ENCODE peak calls at places on chromosomes 2 and 18, in seven cellular contexts. P, D, E, H, C, I and O are unnamed samples.

GRCh38 chr2:96747061-96747460 is 7.2 kb upstream of the LMAN2L start:
- DNase-seq in P (no peak), D (no peak), E (no peak), H (no peak), C (no peak), I (no peak), O (no peak)

GRCh38 chr2:60413069-60413818 is 140.2 kb downstream of the BCL11A start:
- DNase-seq in P (no peak), D (no peak), E (no peak), H (no peak), C (no peak), I (no peak), O (no peak)

GRCh38 chr18:58135806-58136331 is 91.8 kb downstream of the NEDD4L start:
- DNase-seq in P (peak; percentile 88), D (no peak), E (peak; percentile 57), H (peak; percentile 62), C (peak; percentile 31), I (peak; percentile 41), O (no peak)

GRCh38 chr18:72768681-72769229 is 99.0 kb downstream of the NETO1 start:
- DNase-seq in P (peak; percentile 49), D (no peak), E (no peak), H (no peak), C (no peak), I (no peak), O (no peak)

GRCh38 chr2:207475546-207475945 is 54.2 kb upstream of the CREB1 start:
- DNase-seq in P (no peak), D (no peak), E (no peak), H (no peak), C (no peak), I (no peak), O (no peak)

GRCh38 chr2:68225119-68225632 is 27.2 kb downstream of the PPP3R1 start:
- DNase-seq in P (peak; percentile 67), D (no peak), E (no peak), H (peak; percentile 32), C (peak; percentile 32), I (no peak), O (no peak)

GRCh38 chr2:203751886-203752285 is 45.4 kb downstream of the CD28 start:
- DNase-seq in P (no peak), D (no peak), E (no peak), H (no peak), C (no peak), I (no peak), O (no peak)

GRCh38 chr2:27408601-27409320 is 630 bp downstream of the PPM1G start:
- DNase-seq in P (no peak), D (no peak), E (no peak), H (no peak), C (no peak), I (peak; percentile 20), O (peak; percentile 35)

GRCh38 chr2:102424754-102425153 is 1.8 kb downstream of the IL18RAP start:
- DNase-seq in P (no peak), D (no peak), E (no peak), H (no peak), C (no peak), I (no peak), O (no peak)

GRCh38 chr2:137252934-137253333 is 487.6 kb downstream of the THSD7B start:
- DNase-seq in P (no peak), D (no peak), E (no peak), H (no peak), C (no peak), I (no peak), O (no peak)

GRCh38 chr2:69436594-69436936 is 670 bp downstream of the NFU1 start:
- DNase-seq in P (no peak), D (no peak), E (no peak), H (no peak), C (no peak), I (no peak), O (no peak)

GRCh38 chr2:235041918-235042575 is 90.2 kb downstream of the SH3BP4 start:
- DNase-seq in P (no peak), D (no peak), E (no peak), H (no peak), C (no peak), I (no peak), O (no peak)

GRCh38 chr18:48099481-48100167 is 169.2 kb upstream of the SMAD2 start:
- DNase-seq in P (no peak), D (no peak), E (peak; percentile 71), H (no peak), C (no peak), I (no peak), O (no peak)

GRCh38 chr2:73101626-73102256 is 11.0 kb downstream of the RAB11FIP5 start:
- DNase-seq in P (peak; percentile 54), D (no peak), E (no peak), H (no peak), C (no peak), I (no peak), O (no peak)

GRCh38 chr2:191710411-191710900 is 32.5 kb downstream of the NABP1 start:
- DNase-seq in P (no peak), D (no peak), E (no peak), H (no peak), C (no peak), I (no peak), O (no peak)

GRCh38 chr2:168663993-168664392 is 138.4 kb upstream of the NOSTRIN start:
- DNase-seq in P (no peak), D (no peak), E (no peak), H (no peak), C (no peak), I (no peak), O (no peak)

GRCh38 chr18:34493566-34494358 is 216.3 kb upstream of the DTNA start:
- DNase-seq in P (peak; percentile 81), D (peak; percentile 70), E (no peak), H (no peak), C (no peak), I (no peak), O (no peak)

GRCh38 chr2:201797175-201797840 is 9.0 kb upstream of the CDK15 start:
- DNase-seq in P (no peak), D (no peak), E (no peak), H (no peak), C (no peak), I (no peak), O (no peak)

GRCh38 chr2:112006076-112006410 is 49.0 kb upstream of the TMEM87B start:
- DNase-seq in P (no peak), D (no peak), E (no peak), H (no peak), C (no peak), I (no peak), O (no peak)

GRCh38 chr18:59612461-59612860 is 84.8 kb downstream of the CCBE1 start:
- DNase-seq in P (no peak), D (no peak), E (peak; percentile 33), H (no peak), C (peak; percentile 41), I (no peak), O (no peak)

GRCh38 chr2:10303634-10304378 is 1.1 kb downstream of the HPCAL1 start:
- DNase-seq in P (peak; percentile 79), D (peak; percentile 69), E (peak; percentile 54), H (peak; percentile 58), C (no peak), I (peak; percentile 52), O (peak; percentile 75)

GRCh38 chr2:219118504-219118903 is 42.1 kb downstream of the NHEJ1 start:
- DNase-seq in P (no peak), D (no peak), E (no peak), H (no peak), C (no peak), I (no peak), O (peak; percentile 77)

GRCh38 chr2:20946494-20946893 is 97.4 kb downstream of the APOB start:
- DNase-seq in P (no peak), D (no peak), E (no peak), H (no peak), C (no peak), I (no peak), O (no peak)

GRCh38 chr2:224545884-224546644 is 39.1 kb downstream of the CUL3 start:
- DNase-seq in P (no peak), D (no peak), E (no peak), H (no peak), C (no peak), I (no peak), O (no peak)

GRCh38 chr2:149768320-149768799 is 180.8 kb upstream of the MMADHC start:
- DNase-seq in P (no peak), D (no peak), E (no peak), H (no peak), C (no peak), I (no peak), O (no peak)

GRCh38 chr2:95379616-95379925 is 22.9 kb upstream of the FAHD2A start:
- DNase-seq in P (peak; percentile 73), D (no peak), E (no peak), H (no peak), C (no peak), I (no peak), O (no peak)
- H3K36me3 ChIP-seq in P (no peaks in the 10 kb centered on the region), D (no peaks in the 10 kb centered on the region), E (no peaks in the 10 kb centered on the region), H (no peaks in the 10 kb centered on the region), C (peaks cover 18% of the 10 kb centered on the region), I (no peaks in the 10 kb centered on the region), O (no peaks in the 10 kb centered on the region)

GRCh38 chr2:142981069-142981378 is 103.6 kb downstream of the KYNU start:
- DNase-seq in P (no peak), D (no peak), E (no peak), H (no peak), C (no peak), I (no peak), O (no peak)
- TF ChIP-seq CTCF in P (peak; percentile 13), D (no peak), E (no peak), H (no peak), C (no peak), I (peak; percentile 39), O (no peak)

DNA sequence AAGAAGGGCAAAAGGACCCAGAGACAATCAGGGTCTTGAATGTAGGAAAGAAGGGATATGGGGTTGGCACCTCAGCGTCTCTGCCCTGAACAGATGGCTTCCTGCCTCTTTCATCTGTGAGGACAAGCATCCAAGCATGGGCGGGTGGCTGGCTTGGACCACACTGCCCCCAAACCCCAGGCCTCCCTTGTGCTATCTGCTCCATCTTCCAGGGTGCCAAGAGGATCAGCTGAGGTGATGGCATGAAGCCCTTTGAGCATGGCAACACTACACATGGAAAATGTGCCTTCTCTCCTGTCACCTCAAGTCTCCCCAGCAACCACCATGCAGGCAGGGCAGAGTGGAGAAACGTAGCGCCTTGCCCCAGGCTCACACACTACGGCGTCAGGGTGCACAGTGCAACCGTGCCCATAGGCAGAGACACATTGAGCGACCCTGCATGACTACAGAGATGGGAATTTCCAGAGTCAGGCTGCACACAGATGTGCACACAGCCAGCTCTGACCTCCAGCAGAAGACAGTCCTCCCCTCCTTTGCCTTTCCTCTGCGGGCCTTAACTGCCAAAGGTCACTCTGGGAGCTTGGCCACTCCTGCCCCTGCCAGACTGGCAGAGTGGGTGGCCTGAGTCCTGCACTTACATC is 1.4 kb downstream of the KCNIP3 start:
- DNase-seq in P (no peak), D (no peak), E (no peak), H (no peak), C (no peak), I (no peak), O (no peak)
- H3K4me3 ChIP-seq in P (no peak overlapping the region), D (no peak overlapping the region), E (no peak overlapping the region), H (no peak overlapping the region), C (no peak overlapping the region), I (no peak overlapping the region), O (no peak overlapping the region)

GRCh38 chr18:12689256-12689655 is 13.3 kb downstream of the CEP76 start:
- DNase-seq in P (no peak), D (no peak), E (no peak), H (no peak), C (no peak), I (no peak), O (no peak)

GRCh38 chr18:12691021-12691420 is 11.5 kb downstream of the CEP76 start:
- DNase-seq in P (no peak), D (no peak), E (no peak), H (no peak), C (no peak), I (no peak), O (no peak)

GRCh38 chr18:12686100-12686499 is 16.4 kb downstream of the CEP76 start:
- DNase-seq in P (no peak), D (no peak), E (no peak), H (no peak), C (no peak), I (peak; percentile 8), O (no peak)
- H3K36me3 ChIP-seq in P (peaks cover 36% of the 10 kb centered on the region), D (no peaks in the 10 kb centered on the region), E (no peaks in the 10 kb centered on the region), H (no peaks in the 10 kb centered on the region), C (no peaks in the 10 kb centered on the region), I (no peaks in the 10 kb centered on the region), O (no peaks in the 10 kb centered on the region)